ENCODE peak calls at places on chromosome 19, in seven cellular contexts. D is mucosa of gallbladder, P is OCI-LY7, L is AG04450, A is left kidney, V is DMS53, C is psoas muscle. R is an unnamed sample.

GRCh38 chr19:18389736-18390074 is 3.7 kb downstream of the GDF15 start:
- DNase-seq in D (no peak), P (no peak), L (no peak), A (no peak), V (no peak), C (no peak), R (no peak)

GRCh38 chr19:7636317-7636690 is 606 bp upstream of the STXBP2 start:
- DNase-seq in D (no peak), P (no peak), L (no peak), A (no peak), V (no peak), C (no peak), R (peak)

GRCh38 chr19:50003810-50004419 is 21.3 kb downstream of the VRK3 start:
- DNase-seq in D (no peak), P (no peak), L (peak), A (no peak), V (peak), C (peak), R (peak)

GRCh38 chr19:38400361-38400760 is 2.5 kb upstream of the FAM98C start:
- DNase-seq in D (no peak), P (no peak), L (no peak), A (no peak), V (no peak), C (no peak), R (no peak)

GRCh38 chr19:33463194-33463593 is 58.4 kb downstream of the PEPD start:
- DNase-seq in D (no peak), P (no peak), L (no peak), A (no peak), V (no peak), C (no peak), R (no peak)

GRCh38 chr19:48510421-48511268 is 990 bp downstream of the LMTK3 start:
- DNase-seq in D (peak), P (peak), L (no peak), A (peak), V (peak), C (peak), R (peak)

GRCh38 chr19:42397315-42398166 is 7.4 kb upstream of the CNFN start:
- DNase-seq in D (no peak), P (no peak), L (no peak), A (no peak), V (no peak), C (no peak), R (no peak)

GRCh38 chr19:49057636-49058234 is at the start of gene CGB7:
- DNase-seq in D (peak), P (no peak), L (no peak), A (peak), V (peak), C (peak), R (no peak)

GRCh38 chr19:3983936-3984583 is 1.2 kb downstream of the EEF2 start:
- DNase-seq in D (no peak), P (peak), L (no peak), A (peak), V (peak), C (peak), R (peak)

GRCh38 chr19:10352764-10353671 is 13.6 kb upstream of the ICAM3 start:
- DNase-seq in D (peak), P (no peak), L (no peak), A (peak), V (no peak), C (peak), R (no peak)

GRCh38 chr19:2720777-2721569 is at the start of gene DIRAS1:
- DNase-seq in D (no peak), P (no peak), L (no peak), A (peak), V (no peak), C (peak), R (no peak)

GRCh38 chr19:27759896-27760295 is 1453.1 kb downstream of the UQCRFS1 start:
- DNase-seq in D (no peak), P (no peak), L (no peak), A (no peak), V (no peak), C (no peak), R (no peak)

GRCh38 chr19:843836-844299 is 3.1 kb downstream of the PRTN3 start:
- DNase-seq in D (no peak), P (no peak), L (no peak), A (peak), V (no peak), C (no peak), R (no peak)

GRCh38 chr19:19554074-19555023 is 16.3 kb downstream of the CILP2 start:
- DNase-seq in D (no peak), P (peak), L (no peak), A (no peak), V (peak), C (no peak), R (no peak)

GRCh38 chr19:46818812-46819211 is 30.4 kb upstream of the SLC1A5 start:
- DNase-seq in D (no peak), P (peak), L (no peak), A (no peak), V (no peak), C (no peak), R (peak)

GRCh38 chr19:1860133-1860775 is 3.1 kb downstream of the KLF16 start:
- DNase-seq in D (peak), P (peak), L (no peak), A (peak), V (peak), C (no peak), R (peak)

GRCh38 chr19:45117167-45117594 is 24.2 kb downstream of the PPP1R37 start:
- DNase-seq in D (no peak), P (peak), L (no peak), A (peak), V (peak), C (no peak), R (peak)

GRCh38 chr19:31326329-31327028 is 22.8 kb downstream of the TSHZ3 start:
- DNase-seq in D (no peak), P (no peak), L (no peak), A (no peak), V (no peak), C (no peak), R (no peak)

GRCh38 chr19:2051771-2052704 is 994 bp upstream of the MKNK2 start:
- DNase-seq in D (no peak), P (peak), L (no peak), A (no peak), V (peak), C (peak), R (peak)

GRCh38 chr19:11265785-11266236 is 3.5 kb upstream of the DOCK6 start:
- DNase-seq in D (peak), P (no peak), L (no peak), A (no peak), V (peak), C (no peak), R (no peak)

GRCh38 chr19:12090807-12091206 is 26.3 kb downstream of the ZNF844 start:
- DNase-seq in D (peak), P (peak), L (peak), A (peak), V (peak), C (peak), R (no peak)

GRCh38 chr19:47075941-47076340 is 27.5 kb upstream of the TMEM160 start:
- DNase-seq in D (no peak), P (no peak), L (no peak), A (peak), V (peak), C (no peak), R (no peak)